ENCODE peak calls at places on chromosomes 2 and 18, in five cellular contexts. W is H9, N is IMR-90, H is neuronal stem cell, A is mesenchymal stem cell. K is an unnamed sample.

GRCh38 chr2:27085670-27086089 is 892 bp upstream of the KHK start:
- DNase-seq in W (peak), N (peak), H (no peak), A (peak), K (peak)

GRCh38 chr2:7919510-7919909 is 762.3 kb upstream of the ID2 start:
- DNase-seq in W (no peak), A (no peak), H (no peak), N (no peak), K (no peak)

GRCh38 chr2:196206804-196207203 is 35.4 kb upstream of the STK17B start:
- DNase-seq in A (no peak), N (no peak), H (no peak), W (no peak), K (peak)

GRCh38 chr2:110101911-110102774 is 13.5 kb downstream of the MALL start:
- DNase-seq in N (peak), A (peak), W (no peak), H (no peak), K (no peak)

GRCh38 chr2:97870396-97870843 is 125.3 kb downstream of the TMEM131 start:
- DNase-seq in W (no peak), N (peak), H (no peak), A (peak), K (peak)

GRCh38 chr2:191500566-191501389 is 177.2 kb upstream of the NABP1 start:
- DNase-seq in N (no peak), H (no peak), W (no peak), A (no peak), K (no peak)

GRCh38 chr2:170411660-170412059 is 233.7 kb downstream of the MYO3B start:
- DNase-seq in W (no peak), A (no peak), H (no peak), N (no peak), K (no peak)

GRCh38 chr2:46847185-46847710 is 68.4 kb downstream of the MCFD2 start:
- DNase-seq in H (no peak), N (peak), A (peak), W (no peak), K (no peak)

GRCh38 chr2:28676153-28676835 is 75.3 kb upstream of the PPP1CB start:
- DNase-seq in W (no peak), N (no peak), A (no peak), H (no peak), K (no peak)

DNA sequence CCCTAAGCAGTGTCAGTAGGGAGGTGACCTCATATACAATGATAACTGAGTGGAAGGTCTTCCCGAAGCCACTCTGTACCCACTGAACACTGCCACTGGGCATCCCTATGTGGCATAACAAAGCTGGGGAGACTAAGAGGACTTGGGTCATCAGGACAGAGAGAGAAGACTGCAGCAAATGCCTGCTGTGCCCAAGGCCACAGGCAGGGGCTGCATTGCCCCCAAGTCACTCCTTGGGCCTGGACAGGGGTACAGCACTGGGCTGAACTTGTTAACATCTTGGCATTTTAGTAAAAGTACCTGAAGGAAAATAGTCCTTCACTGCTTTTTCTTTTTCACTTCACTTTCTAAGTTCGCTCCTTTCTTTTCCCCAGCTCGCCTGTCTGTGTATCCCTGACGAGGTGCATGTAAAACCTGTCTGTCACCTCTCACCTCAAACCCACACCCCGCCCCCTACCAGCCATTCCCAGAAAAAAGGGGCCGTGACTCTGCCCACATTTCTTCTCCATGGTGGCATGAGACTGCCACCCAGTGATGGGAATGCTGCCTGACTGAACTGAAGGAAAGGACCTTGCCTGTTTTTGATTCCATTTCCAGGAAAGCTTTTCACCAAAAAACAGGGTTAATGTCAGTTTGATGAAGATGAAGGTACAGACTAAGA is 62.9 kb downstream of the MTHFD2 start:
- DNase-seq in A (peak), W (peak), H (peak), N (no peak), K (peak)
- H2AFZ ChIP-seq in A (no peak), W (no peak), H (peak), N (no peak), K (no peak)

DNA sequence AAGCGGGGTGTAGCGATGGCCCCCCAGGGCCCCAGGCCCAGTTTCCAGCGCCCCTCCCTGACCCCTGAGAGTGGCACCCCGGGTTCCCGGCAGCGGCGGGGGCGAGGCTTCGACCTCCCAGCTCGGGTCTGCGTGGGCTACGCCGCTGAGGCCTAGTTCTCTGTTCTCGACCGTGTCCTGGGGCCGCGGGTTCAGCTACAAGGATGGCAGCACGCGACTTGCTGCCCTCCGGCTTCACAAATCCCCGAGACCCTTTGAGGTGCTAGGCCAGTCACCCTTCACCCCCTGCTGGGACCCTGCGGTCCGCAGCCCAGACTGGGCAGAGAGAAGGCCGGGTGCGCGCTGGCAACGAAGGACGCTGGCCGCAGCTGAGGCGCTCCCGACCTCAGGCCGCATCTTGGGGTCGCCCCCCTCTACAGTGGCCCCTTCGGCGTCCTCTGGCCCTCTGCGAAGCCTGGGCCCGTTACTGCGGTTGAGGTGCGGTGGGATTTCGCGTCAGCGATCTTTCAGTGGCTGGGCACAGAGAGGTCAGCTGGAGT is 1.2 kb downstream of the OTX1 start:
- DNase-seq in W (peak), N (no peak), A (peak), H (peak), K (no peak)
- H3K23ac ChIP-seq in W (no peak), N (no peak), A (peak), H (peak), K (no peak)

DNA sequence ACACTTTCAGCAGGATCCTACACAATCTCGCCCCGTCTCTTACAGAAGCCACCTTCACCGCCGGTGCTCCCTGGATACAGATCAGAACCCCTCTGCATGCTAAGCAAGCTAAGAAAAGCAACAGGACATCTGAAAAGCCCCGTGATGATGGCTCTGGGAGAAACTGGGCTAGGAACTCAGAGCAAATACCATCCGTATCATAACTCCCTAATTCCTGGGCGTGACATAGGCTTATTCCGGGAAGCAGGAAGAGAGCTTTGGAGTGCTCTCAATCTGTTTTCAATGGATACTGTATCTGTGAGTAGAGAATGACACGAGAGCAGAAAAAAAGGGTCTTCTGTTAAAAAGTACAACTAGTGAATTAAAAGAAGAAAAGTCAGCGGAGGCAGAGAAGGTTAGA is 121.6 kb downstream of the SPP2 start:
- DNase-seq in N (no peak), A (no peak), H (no peak), W (no peak), K (peak)
- H2AFZ ChIP-seq in N (no peak), A (no peak), H (no peak), W (no peak), K (no peak)

DNA sequence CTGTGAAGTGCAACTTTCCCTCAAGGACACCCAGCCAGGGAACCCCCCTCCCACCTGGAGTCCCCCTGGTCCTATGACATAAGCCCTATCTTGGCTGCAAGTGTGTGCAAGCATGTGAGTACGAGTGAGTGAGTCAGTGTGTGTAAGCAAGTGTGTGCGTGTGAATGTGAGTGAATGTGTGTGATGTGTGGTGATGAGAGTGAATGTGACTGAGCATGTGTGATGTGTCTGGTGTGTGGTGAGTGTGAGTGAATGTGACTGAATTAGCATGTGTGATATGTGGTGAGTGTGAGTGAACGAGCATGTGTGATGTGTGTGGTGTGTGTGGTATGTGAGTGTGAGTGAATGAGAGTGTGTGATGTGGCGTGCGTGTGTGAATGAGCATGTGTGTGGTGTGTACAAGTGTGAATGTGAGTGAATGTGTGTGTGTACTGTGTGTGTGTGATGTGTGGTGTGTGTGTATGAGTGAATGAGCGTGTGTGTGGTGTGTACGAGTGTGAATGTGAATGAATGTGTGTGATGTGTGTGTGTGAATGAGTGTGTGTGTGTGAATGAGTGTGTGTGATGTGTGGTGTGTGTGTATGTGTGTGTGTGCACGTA is 68.8 kb upstream of the SMAD7 start:
- DNase-seq in W (no peak), N (peak), H (no peak), A (peak), K (no peak)
- H3K23ac ChIP-seq in W (no peak), N (peak), H (peak), A (no peak), K (peak)

DNA sequence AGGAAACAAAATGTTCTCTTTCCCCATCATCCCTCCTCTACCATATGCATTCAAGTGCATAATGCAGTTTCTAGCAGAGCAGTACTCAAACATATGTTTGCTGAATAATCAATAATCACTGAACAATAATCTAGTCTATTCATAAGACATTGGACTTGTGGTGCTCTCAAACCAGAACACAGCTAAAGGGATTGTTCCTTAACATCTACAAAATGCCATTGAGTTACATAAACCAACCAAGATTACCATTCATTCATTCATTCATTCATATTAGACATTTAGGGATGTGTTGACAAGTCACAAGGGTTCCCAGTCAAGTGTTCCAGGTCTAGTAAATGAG is 3.9 kb downstream of the CLHC1 start:
- DNase-seq in H (no peak), W (no peak), A (no peak), N (no peak), K (no peak)
- H2AFZ ChIP-seq in H (no peak), W (no peak), A (no peak), N (no peak), K (no peak)

DNA sequence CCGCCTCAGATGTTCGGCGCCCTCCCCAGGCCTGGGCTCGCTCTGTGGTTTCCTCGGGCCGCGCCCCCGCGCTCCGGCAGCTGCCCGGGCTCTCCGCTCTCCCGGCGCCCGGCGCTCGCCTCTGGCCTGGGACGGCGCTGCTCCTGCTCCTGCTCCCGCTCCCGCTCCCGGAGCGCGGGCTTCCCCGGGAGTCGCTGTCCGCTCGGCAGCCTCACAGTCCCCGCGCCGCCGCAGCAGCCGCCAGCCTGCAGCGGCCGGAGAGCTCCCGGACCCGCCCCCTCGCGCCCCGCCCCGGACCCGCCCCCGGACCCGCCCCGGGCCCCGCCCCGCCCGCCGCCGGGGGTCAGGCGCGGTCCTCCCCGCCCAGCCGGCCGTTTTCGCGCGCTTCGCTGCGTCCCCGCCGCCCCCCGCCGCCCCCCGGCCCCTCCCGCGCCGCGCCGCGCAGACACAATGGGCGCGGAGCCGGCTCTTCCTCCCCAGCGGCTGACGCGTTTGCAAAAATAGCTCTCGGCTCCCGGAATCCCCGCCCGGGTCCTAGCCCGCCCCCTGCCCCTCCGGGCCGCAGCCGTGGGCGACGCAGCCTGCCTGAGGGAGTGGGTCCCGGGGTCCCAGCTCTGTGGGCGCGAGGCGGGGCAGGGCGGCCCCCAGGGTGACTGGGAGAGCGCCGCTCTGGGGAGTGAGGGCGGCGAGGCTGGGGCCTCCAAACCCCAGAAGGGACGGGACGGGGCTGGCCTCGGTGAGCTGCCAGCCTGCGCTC is at the start of gene ARL4C:
- DNase-seq in N (peak), W (peak), H (peak), A (peak), K (peak)
- H3K23ac ChIP-seq in N (peak), W (no peak), H (peak), A (peak), K (no peak)

DNA sequence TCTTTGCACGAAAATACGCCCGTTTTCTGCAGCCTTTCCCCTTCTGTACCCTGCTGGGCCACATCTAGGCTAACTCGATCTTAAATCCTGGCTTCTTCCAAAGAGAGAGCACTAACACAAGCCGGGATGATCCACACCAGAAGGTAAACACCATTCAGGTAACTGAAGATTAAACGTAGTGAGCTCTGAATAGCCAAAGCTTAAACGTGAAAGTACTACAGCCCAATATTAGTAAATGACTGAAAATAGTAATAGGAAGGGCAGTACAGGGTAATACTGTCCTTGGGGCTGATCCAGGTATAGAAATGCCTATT is 422 bp upstream of the MRPL53 start:
- DNase-seq in H (no peak), A (no peak), N (no peak), W (no peak), K (no peak)
- H2AFZ ChIP-seq in H (peak), A (peak), N (peak), W (no peak), K (peak)

GRCh38 chr18:48781990-48782368 is 168.8 kb downstream of the SMAD7 start:
- DNase-seq in H (no peak), W (no peak), N (no peak), A (no peak), K (no peak)
- H3K23ac ChIP-seq in H (no peak), W (no peak), N (peak), A (peak), K (no peak)

K was measured in trophoblast cell.